ENCODE peak calls at places on chromosome 17, in six cellular contexts. One of them, this sample, is unnamed.

GRCh38 chr17:52035336-52035915 is 123.1 kb downstream of the CA10 start:
- DNase-seq in NCI-H1092: peak
- DNase-seq in effector CD4-positive, alpha-beta T cell: no peak
- DNase-seq in HS-27A: no peak
- DNase-seq in activated T-helper 9 cell treated with anti-CD3 and anti-CD28 coated beads, Interleukin-2, amount 50 U/mL, for 16 hours: no peak
- DNase-seq in HFF-Myc: no peak
- DNase-seq in this sample: no peak

GRCh38 chr17:81481011-81481799 is 31.4 kb downstream of the ACTG1 start:
- DNase-seq in NCI-H1092: peak
- DNase-seq in effector CD4-positive, alpha-beta T cell: peak
- DNase-seq in HS-27A: no peak
- DNase-seq in activated T-helper 9 cell treated with anti-CD3 and anti-CD28 coated beads, Interleukin-2, amount 50 U/mL, for 16 hours: peak
- DNase-seq in HFF-Myc: no peak
- DNase-seq in this sample: no peak

GRCh38 chr17:29079433-29079832 is 36.5 kb downstream of the PIPOX start:
- DNase-seq in NCI-H1092: no peak
- DNase-seq in effector CD4-positive, alpha-beta T cell: no peak
- DNase-seq in HS-27A: no peak
- DNase-seq in activated T-helper 9 cell treated with anti-CD3 and anti-CD28 coated beads, Interleukin-2, amount 50 U/mL, for 16 hours: no peak
- DNase-seq in HFF-Myc: no peak
- DNase-seq in this sample: no peak

GRCh38 chr17:4173771-4174170 is 30.8 kb downstream of the CYB5D2 start:
- DNase-seq in NCI-H1092: no peak
- DNase-seq in effector CD4-positive, alpha-beta T cell: no peak
- DNase-seq in HS-27A: no peak
- DNase-seq in activated T-helper 9 cell treated with anti-CD3 and anti-CD28 coated beads, Interleukin-2, amount 50 U/mL, for 16 hours: no peak
- DNase-seq in HFF-Myc: no peak
- DNase-seq in this sample: no peak

GRCh38 chr17:19727466-19728113 is 11.2 kb upstream of the SLC47A2 start:
- DNase-seq in NCI-H1092: no peak
- DNase-seq in effector CD4-positive, alpha-beta T cell: no peak
- DNase-seq in HS-27A: no peak
- DNase-seq in activated T-helper 9 cell treated with anti-CD3 and anti-CD28 coated beads, Interleukin-2, amount 50 U/mL, for 16 hours: no peak
- DNase-seq in HFF-Myc: no peak
- DNase-seq in this sample: no peak

GRCh38 chr17:79781012-79781665 is 3.2 kb downstream of the CBX2 start:
- DNase-seq in NCI-H1092: no peak
- DNase-seq in effector CD4-positive, alpha-beta T cell: no peak
- DNase-seq in HS-27A: no peak
- DNase-seq in activated T-helper 9 cell treated with anti-CD3 and anti-CD28 coated beads, Interleukin-2, amount 50 U/mL, for 16 hours: no peak
- DNase-seq in HFF-Myc: no peak
- DNase-seq in this sample: no peak

GRCh38 chr17:72407336-72408121 is 286.7 kb downstream of the SOX9 start:
- DNase-seq in NCI-H1092: peak
- DNase-seq in effector CD4-positive, alpha-beta T cell: no peak
- DNase-seq in HS-27A: no peak
- DNase-seq in activated T-helper 9 cell treated with anti-CD3 and anti-CD28 coated beads, Interleukin-2, amount 50 U/mL, for 16 hours: no peak
- DNase-seq in HFF-Myc: peak
- DNase-seq in this sample: no peak

GRCh38 chr17:44438634-44439033 is 49.2 kb upstream of the ITGA2B start:
- DNase-seq in NCI-H1092: no peak
- DNase-seq in effector CD4-positive, alpha-beta T cell: no peak
- DNase-seq in HS-27A: no peak
- DNase-seq in activated T-helper 9 cell treated with anti-CD3 and anti-CD28 coated beads, Interleukin-2, amount 50 U/mL, for 16 hours: no peak
- DNase-seq in HFF-Myc: no peak
- DNase-seq in this sample: no peak

GRCh38 chr17:42288078-42288984 is at the start of gene STAT5A:
- DNase-seq in NCI-H1092: peak
- DNase-seq in effector CD4-positive, alpha-beta T cell: peak
- DNase-seq in HS-27A: no peak
- DNase-seq in activated T-helper 9 cell treated with anti-CD3 and anti-CD28 coated beads, Interleukin-2, amount 50 U/mL, for 16 hours: peak
- DNase-seq in HFF-Myc: no peak
- DNase-seq in this sample: no peak

GRCh38 chr17:37642706-37643105 is 540 bp downstream of the DDX52 start:
- DNase-seq in NCI-H1092: no peak
- DNase-seq in effector CD4-positive, alpha-beta T cell: no peak
- DNase-seq in HS-27A: no peak
- DNase-seq in activated T-helper 9 cell treated with anti-CD3 and anti-CD28 coated beads, Interleukin-2, amount 50 U/mL, for 16 hours: no peak
- DNase-seq in HFF-Myc: no peak
- DNase-seq in this sample: no peak

GRCh38 chr17:19549746-19550623 is 16.3 kb downstream of the SLC47A1 start:
- DNase-seq in NCI-H1092: no peak
- DNase-seq in effector CD4-positive, alpha-beta T cell: no peak
- DNase-seq in HS-27A: no peak
- DNase-seq in activated T-helper 9 cell treated with anti-CD3 and anti-CD28 coated beads, Interleukin-2, amount 50 U/mL, for 16 hours: no peak
- DNase-seq in HFF-Myc: no peak
- DNase-seq in this sample: no peak

GRCh38 chr17:61490540-61490975 is 38.3 kb downstream of the TBX4 start:
- DNase-seq in NCI-H1092: no peak
- DNase-seq in effector CD4-positive, alpha-beta T cell: no peak
- DNase-seq in HS-27A: no peak
- DNase-seq in activated T-helper 9 cell treated with anti-CD3 and anti-CD28 coated beads, Interleukin-2, amount 50 U/mL, for 16 hours: no peak
- DNase-seq in HFF-Myc: no peak
- DNase-seq in this sample: no peak

GRCh38 chr17:81178136-81179091 is 12.4 kb upstream of the AATK start:
- DNase-seq in NCI-H1092: no peak
- DNase-seq in effector CD4-positive, alpha-beta T cell: no peak
- DNase-seq in HS-27A: no peak
- DNase-seq in activated T-helper 9 cell treated with anti-CD3 and anti-CD28 coated beads, Interleukin-2, amount 50 U/mL, for 16 hours: no peak
- DNase-seq in HFF-Myc: no peak
- DNase-seq in this sample: no peak

This sample was measured in iPS DF 6.9.